ENCODE peak calls at places on chromosomes 1 and 21, in eight cellular contexts. C is EH, T is left ventricle myocardium superior, Y is putamen, M is T-helper 2 cell, E is foreskin fibroblast, O is frontal cortex, X is HTR-8/SVneo. I is an unnamed sample.

GRCh38 chr1:203038217-203038741 is 12.0 kb downstream of the PPFIA4 start:
- DNase-seq in C (peak), T (peak), Y (peak), M (no peak), E (peak), O (no peak), X (peak), I (no peak)

GRCh38 chr1:33234131-33234530 is 22.2 kb upstream of the ZNF362 start:
- DNase-seq in C (no peak), T (no peak), Y (no peak), M (no peak), E (no peak), O (no peak), X (no peak), I (no peak)

GRCh38 chr1:54603241-54603640 is 20.1 kb downstream of the FAM151A start:
- DNase-seq in C (no peak), T (no peak), Y (no peak), M (no peak), E (no peak), O (no peak), X (no peak), I (no peak)

GRCh38 chr1:47686731-47687617 is 249.1 kb downstream of the FOXD2 start:
- DNase-seq in C (no peak), T (no peak), Y (no peak), M (no peak), E (no peak), O (no peak), X (no peak), I (no peak)

GRCh38 chr1:66711420-66711819 is 40.8 kb upstream of the DYNLT5 start:
- DNase-seq in C (peak), T (no peak), Y (no peak), M (no peak), E (no peak), O (no peak), X (peak), I (no peak)

GRCh38 chr1:116376734-116377096 is 3.7 kb downstream of the ATP1A1 start:
- DNase-seq in C (peak), T (no peak), Y (no peak), M (no peak), E (no peak), O (no peak), X (no peak), I (no peak)

GRCh38 chr1:76257823-76258222 is 183.3 kb downstream of the ST6GALNAC3 start:
- DNase-seq in C (no peak), T (no peak), Y (no peak), M (no peak), E (no peak), O (no peak), X (no peak), I (no peak)

GRCh38 chr1:167043752-167044488 is 46.3 kb downstream of the GPA33 start:
- DNase-seq in C (peak), T (peak), Y (peak), M (peak), E (no peak), O (peak), X (no peak), I (no peak)

GRCh38 chr1:75345538-75346292 is 211.5 kb downstream of the LHX8 start:
- DNase-seq in C (no peak), T (no peak), Y (no peak), M (no peak), E (no peak), O (no peak), X (no peak), I (no peak)

GRCh38 chr1:227776277-227776676 is 39.2 kb upstream of the PRSS38 start:
- DNase-seq in C (peak), T (no peak), Y (no peak), M (no peak), E (peak), O (no peak), X (no peak), I (no peak)

GRCh38 chr21:32331444-32332305 is 33.0 kb downstream of the MRAP start:
- DNase-seq in C (no peak), T (no peak), Y (peak), M (no peak), E (no peak), O (no peak), X (no peak), I (no peak)

GRCh38 chr1:156602557-156602993 is 1.3 kb upstream of the GPATCH4 start:
- DNase-seq in C (no peak), T (no peak), Y (no peak), M (no peak), E (no peak), O (no peak), X (no peak), I (no peak)

GRCh38 chr1:203199481-203200058 is 13.1 kb upstream of the CHI3L1 start:
- DNase-seq in C (peak), T (no peak), Y (no peak), M (no peak), E (no peak), O (no peak), X (no peak), I (no peak)

GRCh38 chr1:164320780-164321683 is 238.0 kb upstream of the PBX1 start:
- DNase-seq in C (peak), T (peak), Y (peak), M (no peak), E (peak), O (peak), X (no peak), I (no peak)

GRCh38 chr1:32816676-32817158 is 441 bp downstream of the YARS1 start:
- DNase-seq in C (peak), T (no peak), Y (no peak), M (no peak), E (peak), O (peak), X (no peak), I (no peak)

GRCh38 chr1:163201906-163202305 is 810 bp downstream of the RGS5 start:
- DNase-seq in C (no peak), T (no peak), Y (no peak), M (no peak), E (no peak), O (no peak), X (no peak), I (no peak)

GRCh38 chr1:38746966-38747600 is 112.5 kb downstream of the RRAGC start:
- DNase-seq in C (no peak), T (no peak), Y (no peak), M (no peak), E (no peak), O (no peak), X (no peak), I (no peak)

GRCh38 chr21:41707231-41707988 is 59.4 kb downstream of the RIPK4 start:
- DNase-seq in C (no peak), T (no peak), Y (no peak), M (no peak), E (no peak), O (no peak), X (no peak), I (no peak)

GRCh38 chr1:98523256-98523655 is 138.3 kb upstream of the SNX7 start:
- DNase-seq in C (no peak), T (no peak), Y (no peak), M (no peak), E (no peak), O (no peak), X (no peak), I (no peak)

I was measured in tibial nerve.